ENCODE peak calls at places on chromosomes 13 and 19, in seven cellular contexts. One of them, this sample, is unnamed.

GRCh38 chr19:19820774-19821315 is 705 bp downstream of the ZNF506 start:
- DNase-seq in stomach: no peak
- DNase-seq in ovary: no peak
- DNase-seq in right lobe of liver: no peak
- DNase-seq in HCT116: no peak
- DNase-seq in GM23338: no peak
- DNase-seq in AG04450: no peak
- DNase-seq in this sample: no peak

GRCh38 chr19:14432817-14433453 is at the start of gene PKN1:
- DNase-seq in GM23338: peak
- DNase-seq in right lobe of liver: no peak
- DNase-seq in AG04450: no peak
- DNase-seq in HCT116: no peak
- DNase-seq in ovary: peak
- DNase-seq in stomach: peak
- DNase-seq in this sample: no peak

GRCh38 chr13:72386138-72386684 is 341.2 kb downstream of the MZT1 start:
- DNase-seq in ovary: no peak
- DNase-seq in AG04450: no peak
- DNase-seq in right lobe of liver: no peak
- DNase-seq in GM23338: no peak
- DNase-seq in stomach: no peak
- DNase-seq in HCT116: no peak
- DNase-seq in this sample: no peak

GRCh38 chr13:39037410-39037879 is 444 bp downstream of the PROSER1 start:
- DNase-seq in stomach: no peak
- DNase-seq in right lobe of liver: no peak
- DNase-seq in AG04450: no peak
- DNase-seq in ovary: no peak
- DNase-seq in GM23338: no peak
- DNase-seq in HCT116: no peak
- DNase-seq in this sample: no peak

GRCh38 chr13:67120872-67121531 is 109.1 kb downstream of the PCDH9 start:
- DNase-seq in AG04450: peak
- DNase-seq in right lobe of liver: no peak
- DNase-seq in ovary: no peak
- DNase-seq in GM23338: no peak
- DNase-seq in HCT116: no peak
- DNase-seq in stomach: no peak
- DNase-seq in this sample: no peak

GRCh38 chr13:50809133-50810090 is 34.1 kb downstream of the DLEU7 start:
- DNase-seq in ovary: no peak
- DNase-seq in AG04450: no peak
- DNase-seq in GM23338: no peak
- DNase-seq in right lobe of liver: no peak
- DNase-seq in stomach: no peak
- DNase-seq in HCT116: no peak
- DNase-seq in this sample: no peak

GRCh38 chr13:33842207-33842606 is 24.3 kb downstream of the RFC3 start:
- DNase-seq in ovary: no peak
- DNase-seq in GM23338: no peak
- DNase-seq in HCT116: no peak
- DNase-seq in right lobe of liver: no peak
- DNase-seq in AG04450: no peak
- DNase-seq in stomach: no peak
- DNase-seq in this sample: no peak

GRCh38 chr19:45508931-45509691 is 1.8 kb downstream of the VASP start:
- DNase-seq in AG04450: no peak
- DNase-seq in HCT116: no peak
- DNase-seq in right lobe of liver: peak
- DNase-seq in ovary: peak
- DNase-seq in GM23338: peak
- DNase-seq in stomach: peak
- DNase-seq in this sample: no peak

GRCh38 chr19:55493052-55493649 is 4.9 kb downstream of the SSC5D start:
- DNase-seq in ovary: peak
- DNase-seq in AG04450: no peak
- DNase-seq in stomach: no peak
- DNase-seq in GM23338: no peak
- DNase-seq in HCT116: no peak
- DNase-seq in right lobe of liver: no peak
- DNase-seq in this sample: no peak

GRCh38 chr13:44151474-44151873 is 222.2 kb upstream of the SERP2 start:
- DNase-seq in HCT116: no peak
- DNase-seq in stomach: no peak
- DNase-seq in ovary: no peak
- DNase-seq in AG04450: no peak
- DNase-seq in right lobe of liver: peak
- DNase-seq in GM23338: no peak
- DNase-seq in this sample: no peak

GRCh38 chr13:96900992-96901391 is 93.3 kb downstream of the OXGR1 start:
- DNase-seq in right lobe of liver: no peak
- DNase-seq in ovary: no peak
- DNase-seq in GM23338: peak
- DNase-seq in AG04450: no peak
- DNase-seq in stomach: no peak
- DNase-seq in HCT116: no peak
- DNase-seq in this sample: no peak

GRCh38 chr13:87884874-87885273 is 213.7 kb downstream of the SLITRK5 start:
- DNase-seq in ovary: no peak
- DNase-seq in stomach: no peak
- DNase-seq in AG04450: peak
- DNase-seq in right lobe of liver: no peak
- DNase-seq in HCT116: no peak
- DNase-seq in GM23338: peak
- DNase-seq in this sample: no peak

GRCh38 chr19:570315-570714 is 2.1 kb upstream of the BSG start:
- DNase-seq in GM23338: no peak
- DNase-seq in stomach: no peak
- DNase-seq in HCT116: no peak
- DNase-seq in right lobe of liver: peak
- DNase-seq in ovary: no peak
- DNase-seq in AG04450: no peak
- DNase-seq in this sample: no peak

GRCh38 chr13:112928958-112929777 is 39.8 kb upstream of the MCF2L start:
- DNase-seq in stomach: no peak
- DNase-seq in AG04450: no peak
- DNase-seq in GM23338: no peak
- DNase-seq in ovary: no peak
- DNase-seq in right lobe of liver: peak
- DNase-seq in HCT116: no peak
- DNase-seq in this sample: peak

GRCh38 chr13:23643828-23644419 is 73.7 kb downstream of the TNFRSF19 start:
- DNase-seq in right lobe of liver: no peak
- DNase-seq in AG04450: no peak
- DNase-seq in HCT116: no peak
- DNase-seq in stomach: no peak
- DNase-seq in GM23338: no peak
- DNase-seq in ovary: no peak
- DNase-seq in this sample: no peak

GRCh38 chr13:27298849-27299248 is 28.2 kb downstream of the RASL11A start:
- DNase-seq in right lobe of liver: peak
- DNase-seq in HCT116: no peak
- DNase-seq in AG04450: no peak
- DNase-seq in stomach: no peak
- DNase-seq in GM23338: no peak
- DNase-seq in ovary: no peak
- DNase-seq in this sample: no peak

GRCh38 chr19:6258812-6259311 is 20.9 kb downstream of the MLLT1 start:
- DNase-seq in stomach: no peak
- DNase-seq in right lobe of liver: no peak
- DNase-seq in AG04450: no peak
- DNase-seq in ovary: no peak
- DNase-seq in HCT116: no peak
- DNase-seq in GM23338: no peak
- DNase-seq in this sample: no peak

GRCh38 chr13:55613429-55614187 is 1527.1 kb upstream of the PRR20A start:
- DNase-seq in HCT116: no peak
- DNase-seq in AG04450: no peak
- DNase-seq in GM23338: no peak
- DNase-seq in stomach: no peak
- DNase-seq in right lobe of liver: no peak
- DNase-seq in ovary: no peak
- DNase-seq in this sample: no peak

GRCh38 chr19:5067666-5068065 is 98.8 kb downstream of the KDM4B start:
- DNase-seq in ovary: no peak
- DNase-seq in HCT116: no peak
- DNase-seq in GM23338: no peak
- DNase-seq in stomach: no peak
- DNase-seq in AG04450: no peak
- DNase-seq in right lobe of liver: peak
- DNase-seq in this sample: no peak

GRCh38 chr13:33183431-33184130 is 102.0 kb downstream of the STARD13 start:
- DNase-seq in right lobe of liver: no peak
- DNase-seq in HCT116: no peak
- DNase-seq in AG04450: no peak
- DNase-seq in stomach: no peak
- DNase-seq in GM23338: no peak
- DNase-seq in ovary: no peak
- DNase-seq in this sample: no peak

GRCh38 chr19:17829855-17830566 is 8.7 kb upstream of the INSL3 start:
- DNase-seq in GM23338: peak
- DNase-seq in ovary: peak
- DNase-seq in HCT116: peak
- DNase-seq in right lobe of liver: no peak
- DNase-seq in AG04450: no peak
- DNase-seq in stomach: no peak
- DNase-seq in this sample: no peak

GRCh38 chr13:52726258-52726657 is 13.4 kb downstream of the CNMD start:
- DNase-seq in AG04450: no peak
- DNase-seq in GM23338: no peak
- DNase-seq in ovary: no peak
- DNase-seq in stomach: no peak
- DNase-seq in HCT116: no peak
- DNase-seq in right lobe of liver: no peak
- DNase-seq in this sample: no peak
- H3K4me3 ChIP-seq in AG04450: no peak
- H3K4me3 ChIP-seq in GM23338: no peak
- H3K4me3 ChIP-seq in ovary: no peak
- H3K4me3 ChIP-seq in stomach: no peak
- H3K4me3 ChIP-seq in HCT116: no peak
- H3K4me3 ChIP-seq in right lobe of liver: no peak
- H3K4me3 ChIP-seq in this sample: no peak

DNA sequence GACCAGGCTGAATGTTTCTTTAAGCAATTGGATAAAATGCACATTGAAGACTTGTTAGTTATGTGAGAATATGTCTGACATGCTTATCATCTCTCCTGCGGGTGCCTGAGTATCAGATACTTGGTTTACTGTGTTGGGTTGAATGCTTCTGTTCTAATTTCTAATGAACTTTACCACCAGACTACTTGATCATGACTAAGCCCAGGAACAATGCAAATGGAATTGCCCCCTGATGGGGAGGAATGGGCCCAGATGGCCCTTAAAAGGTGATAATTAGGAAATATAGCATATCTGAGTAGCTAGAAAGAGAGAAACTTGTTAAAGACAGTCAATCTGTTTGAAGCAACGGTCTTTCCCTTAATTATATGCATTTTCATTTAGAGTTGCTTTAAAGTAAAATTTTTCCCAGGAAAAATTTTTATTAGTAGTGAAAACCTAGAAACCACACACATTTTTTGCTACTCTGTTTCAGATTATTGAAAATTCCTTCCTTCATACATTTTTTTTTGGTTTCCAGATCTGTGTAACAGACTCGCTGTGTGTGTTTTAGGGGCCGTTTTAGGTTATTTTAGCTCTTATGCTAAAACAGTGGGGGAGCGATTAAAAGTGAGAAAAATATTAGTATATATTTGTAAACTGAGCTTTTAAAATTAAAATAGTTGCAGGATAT is 186.6 kb downstream of the TM9SF2 start:
- DNase-seq in ovary: no peak
- DNase-seq in AG04450: no peak
- DNase-seq in right lobe of liver: no peak
- DNase-seq in HCT116: no peak
- DNase-seq in stomach: no peak
- DNase-seq in GM23338: peak
- DNase-seq in this sample: no peak
- TF ChIP-seq CTCF in ovary: no peak
- TF ChIP-seq CTCF in AG04450: no peak
- TF ChIP-seq CTCF in right lobe of liver: no peak
- TF ChIP-seq CTCF in HCT116: no peak
- TF ChIP-seq CTCF in stomach: no peak
- TF ChIP-seq CTCF in GM23338: no peak
- TF ChIP-seq CTCF in this sample: no peak

DNA sequence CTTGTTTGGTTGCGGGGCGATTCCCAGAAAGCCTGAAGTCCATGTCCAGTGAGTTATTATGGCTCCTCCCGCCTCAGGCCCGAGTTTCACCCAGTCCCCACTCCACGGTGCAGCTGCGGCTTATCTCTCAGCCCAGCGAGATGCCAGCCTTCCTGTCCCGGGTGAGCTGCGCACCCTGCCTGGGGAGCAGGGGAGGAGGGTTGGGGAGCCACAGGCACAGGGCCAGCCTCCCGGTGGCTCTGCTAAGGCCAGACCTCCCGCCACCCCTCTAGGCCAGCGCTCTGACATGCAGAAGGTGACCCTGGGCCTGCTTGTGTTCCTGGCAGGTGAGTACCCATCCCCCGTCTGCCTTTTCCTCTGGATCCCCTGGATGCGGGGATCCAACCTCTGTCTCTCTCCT is 3.5 kb downstream of the FXYD3 start:
- DNase-seq in HCT116: no peak
- DNase-seq in AG04450: no peak
- DNase-seq in GM23338: no peak
- DNase-seq in ovary: peak
- DNase-seq in stomach: peak
- DNase-seq in right lobe of liver: no peak
- DNase-seq in this sample: no peak
- H3K4me3 ChIP-seq in HCT116: no peak
- H3K4me3 ChIP-seq in AG04450: no peak
- H3K4me3 ChIP-seq in GM23338: no peak
- H3K4me3 ChIP-seq in ovary: no peak
- H3K4me3 ChIP-seq in stomach: peak
- H3K4me3 ChIP-seq in right lobe of liver: no peak
- H3K4me3 ChIP-seq in this sample: no peak

DNA sequence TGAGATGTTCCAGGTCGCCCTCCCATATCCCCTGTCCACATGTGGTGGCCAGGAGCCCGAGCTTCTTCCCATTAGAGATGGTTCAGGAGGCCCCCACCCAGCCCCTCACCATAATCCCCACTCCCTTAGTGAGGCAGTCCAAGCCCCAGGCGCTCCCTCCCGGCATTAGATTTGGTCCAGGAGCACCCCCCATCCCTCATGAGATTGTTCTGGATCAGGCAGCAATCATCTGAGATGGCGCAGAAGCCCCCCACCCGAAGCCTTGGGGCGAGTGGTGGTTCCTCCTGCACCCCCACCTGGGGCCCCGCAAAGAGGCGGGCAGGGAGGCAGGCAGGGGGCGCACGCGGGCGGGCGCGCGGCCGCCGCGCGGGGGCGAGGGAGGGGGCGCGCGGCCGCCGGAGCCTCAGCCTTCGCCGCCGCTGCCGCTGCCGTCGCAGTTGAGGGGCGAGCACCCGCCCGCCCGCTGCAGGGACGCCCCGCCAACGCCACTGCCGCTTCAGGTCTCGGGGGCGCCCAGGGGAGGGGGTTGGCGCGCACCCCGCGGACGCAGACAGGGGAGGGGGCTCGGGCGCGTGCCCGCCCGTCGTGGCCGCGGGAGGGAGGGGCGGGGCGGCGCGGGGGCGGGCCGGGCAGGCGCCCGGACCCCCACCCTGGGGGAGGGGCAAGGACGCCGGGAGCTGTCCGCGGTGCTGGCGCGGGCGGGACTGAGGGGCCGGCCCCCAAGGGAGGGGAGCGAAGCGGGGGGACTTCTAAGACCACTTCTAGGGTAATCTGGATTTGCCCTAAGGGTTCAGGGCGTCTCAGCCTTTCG is 46.4 kb upstream of the SHKBP1 start:
- DNase-seq in right lobe of liver: no peak
- DNase-seq in AG04450: no peak
- DNase-seq in stomach: no peak
- DNase-seq in GM23338: peak
- DNase-seq in HCT116: no peak
- DNase-seq in ovary: peak
- DNase-seq in this sample: no peak
- TF ChIP-seq CTCF in right lobe of liver: no peak
- TF ChIP-seq CTCF in AG04450: peak
- TF ChIP-seq CTCF in stomach: no peak
- TF ChIP-seq CTCF in GM23338: peak
- TF ChIP-seq CTCF in HCT116: peak
- TF ChIP-seq CTCF in ovary: no peak
- TF ChIP-seq CTCF in this sample: peak